ENCODE peak calls at places on chromosomes 2 and 18, in eight cellular contexts. B is Kasumi-1; X is NCI-H1694; M is stimulated activated naive CD8-positive, alpha-beta T cell treated with anti-CD3 and anti-CD28 coated beads, Interleukin-15, Interleukin-2, amounts not matched to agents 100 U/mL and 50 U/mL, for 24 hours; S is AML-193; A is ecto neural progenitor cell; E is NCI-H510A treated with DMSO at 0.1 percent for 48 hours; I is endothelial cell. R is an unnamed sample.

GRCh38 chr2:152127628-152128027 is 28.8 kb upstream of the CACNB4 start:
- DNase-seq in B (no peak), X (no peak), M (no peak), S (no peak), A (no peak), E (no peak), I (no peak), R (no peak)

GRCh38 chr18:51537487-51537886 is 340.0 kb upstream of the MEX3C start:
- DNase-seq in B (no peak), X (no peak), M (no peak), S (peak), A (peak), E (peak), I (peak), R (peak)

GRCh38 chr2:46893231-46893943 is 22.2 kb downstream of the MCFD2 start:
- DNase-seq in B (no peak), X (no peak), M (no peak), S (no peak), A (no peak), E (no peak), I (no peak), R (no peak)

GRCh38 chr2:240277073-240277806 is 136.8 kb upstream of the OTOS start:
- DNase-seq in B (no peak), X (no peak), M (no peak), S (no peak), A (no peak), E (no peak), I (no peak), R (no peak)

GRCh38 chr2:24832991-24833671 is 39.9 kb downstream of the CENPO start:
- DNase-seq in B (no peak), X (no peak), M (no peak), S (no peak), A (peak), E (peak), I (no peak), R (no peak)

GRCh38 chr2:143399679-143400078 is 270.5 kb downstream of the ARHGAP15 start:
- DNase-seq in B (no peak), X (no peak), M (no peak), S (no peak), A (no peak), E (no peak), I (no peak), R (no peak)

GRCh38 chr2:25161055-25161781 is 7.2 kb downstream of the POMC start:
- DNase-seq in B (no peak), X (no peak), M (peak), S (no peak), A (no peak), E (no peak), I (no peak), R (no peak)

GRCh38 chr2:25991965-25992364 is 9.7 kb upstream of the KIF3C start:
- DNase-seq in B (no peak), X (no peak), M (no peak), S (no peak), A (no peak), E (no peak), I (no peak), R (no peak)

GRCh38 chr2:102796337-102796736 is 34.5 kb downstream of the TMEM182 start:
- DNase-seq in B (no peak), X (no peak), M (no peak), S (no peak), A (no peak), E (no peak), I (no peak), R (no peak)

GRCh38 chr2:70691497-70691896 is 76.5 kb downstream of the ADD2 start:
- DNase-seq in B (no peak), X (no peak), M (no peak), S (no peak), A (no peak), E (no peak), I (no peak), R (no peak)

GRCh38 chr2:35787302-35788031 is 568.1 kb upstream of the CRIM1 start:
- DNase-seq in B (no peak), X (no peak), M (no peak), S (no peak), A (no peak), E (no peak), I (no peak), R (no peak)

GRCh38 chr18:58484989-58485962 is 143.6 kb downstream of the ALPK2 start:
- DNase-seq in B (no peak), X (peak), M (no peak), S (no peak), A (peak), E (peak), I (peak), R (no peak)

GRCh38 chr2:241561811-241562210 is 3.3 kb downstream of the BOK start:
- DNase-seq in B (no peak), X (no peak), M (no peak), S (no peak), A (no peak), E (no peak), I (no peak), R (no peak)

GRCh38 chr2:42906115-42906556 is 113.8 kb upstream of the HAAO start:
- DNase-seq in B (no peak), X (no peak), M (no peak), S (no peak), A (no peak), E (no peak), I (no peak), R (no peak)

GRCh38 chr2:75518638-75519465 is 41.9 kb downstream of the EVA1A start:
- DNase-seq in B (no peak), X (no peak), M (no peak), S (no peak), A (no peak), E (no peak), I (no peak), R (no peak)

GRCh38 chr2:176114930-176115625 is 1.5 kb upstream of the HOXD10 start:
- DNase-seq in B (no peak), X (no peak), M (no peak), S (no peak), A (no peak), E (no peak), I (no peak), R (no peak)